ENCODE peak calls at places on chromosomes 4 and X, in nine cellular contexts. X is endothelial cell of umbilical vein; B is foreskin keratinocyte; L is lower lobe of right lung; F is CD8-positive, alpha-beta memory T cell; E is spleen; N is CD4-positive, alpha-beta memory T cell; Z is mucosa of descending colon; O is PC-9. S is an unnamed sample.

GRCh38 chr4:137621056-137621455 is 88.8 kb upstream of the PCDH18 start:
- DNase-seq in X (no peak), B (no peak), L (no peak), F (no peak), E (no peak), N (no peak), Z (no peak), O (no peak), S (no peak)

GRCh38 chr4:173591760-173592159 is 61.7 kb upstream of the HAND2 start:
- DNase-seq in X (no peak), B (no peak), L (no peak), F (no peak), E (no peak), N (no peak), Z (no peak), O (no peak), S (no peak)

GRCh38 chrX:80879916-80880315 is 70.2 kb upstream of the BRWD3 start:
- DNase-seq in X (no peak), B (no peak), L (no peak), F (no peak), E (no peak), N (no peak), Z (no peak), O (no peak), S (no peak)

GRCh38 chr4:5635826-5636196 is 72.5 kb downstream of the EVC2 start:
- DNase-seq in X (no peak), B (peak; percentile 82), L (no peak), F (no peak), E (no peak), N (no peak), Z (no peak), O (peak; percentile 62), S (no peak)

GRCh38 chrX:22325091-22325490 is 52.4 kb downstream of the CBLL2 start:
- DNase-seq in X (peak; percentile 49), B (no peak), L (no peak), F (no peak), E (no peak), N (no peak), Z (no peak), O (no peak), S (no peak)

GRCh38 chr4:33494150-33494549 is 2750.2 kb downstream of the ARAP2 start:
- DNase-seq in X (no peak), B (no peak), L (no peak), F (no peak), E (no peak), N (no peak), Z (no peak), O (no peak), S (no peak)

GRCh38 chrX:141133272-141133671 is 43.7 kb downstream of the LDOC1 start:
- DNase-seq in X (no peak), B (peak; percentile 62), L (no peak), F (no peak), E (no peak), N (no peak), Z (no peak), O (peak; percentile 86), S (no peak)

GRCh38 chr4:2685541-2685940 is 70.6 kb downstream of the TNIP2 start:
- DNase-seq in X (no peak), B (no peak), L (no peak), F (no peak), E (no peak), N (no peak), Z (no peak), O (no peak), S (no peak)

GRCh38 chrX:8879750-8880149 is 78.6 kb upstream of the FAM9A start:
- DNase-seq in X (peak; percentile 9), B (no peak), L (peak; percentile 24), F (peak; percentile 2), E (no peak), N (no peak), Z (no peak), O (no peak), S (no peak)

GRCh38 chr4:86319390-86319789 is 40.5 kb downstream of the MAPK10 start:
- DNase-seq in X (no peak), B (peak; percentile 38), L (no peak), F (no peak), E (no peak), N (no peak), Z (no peak), O (no peak), S (no peak)

GRCh38 chrX:10233173-10233572 is 76.4 kb downstream of the CLCN4 start:
- DNase-seq in X (no peak), B (no peak), L (no peak), F (no peak), E (no peak), N (no peak), Z (no peak), O (no peak), S (no peak)

GRCh38 chrX:86930419-86930818 is 587.2 kb upstream of the KLHL4 start:
- DNase-seq in X (no peak), B (no peak), L (no peak), F (no peak), E (no peak), N (no peak), Z (no peak), O (no peak), S (no peak)

GRCh38 chrX:24396930-24397277 is 36.5 kb downstream of the SUPT20HL1 start:
- DNase-seq in X (no peak), B (no peak), L (no peak), F (no peak), E (no peak), N (no peak), Z (no peak), O (no peak), S (no peak)

GRCh38 chr4:176660561-176660960 is 132.2 kb downstream of the VEGFC start:
- DNase-seq in X (no peak), B (no peak), L (no peak), F (no peak), E (no peak), N (no peak), Z (no peak), O (no peak), S (no peak)

GRCh38 chr4:76753814-76754213 is 144.1 kb downstream of the SOWAHB start:
- DNase-seq in X (peak; percentile 86), B (peak; percentile 46), L (no peak), F (no peak), E (no peak), N (no peak), Z (no peak), O (no peak), S (no peak)

GRCh38 chrX:20454117-20454516 is 187.4 kb upstream of the RPS6KA3 start:
- DNase-seq in X (no peak), B (no peak), L (no peak), F (no peak), E (no peak), N (no peak), Z (no peak), O (no peak), S (no peak)

GRCh38 chr4:176538217-176538925 is 218.6 kb downstream of the SPCS3 start:
- DNase-seq in X (peak; percentile 5), B (peak; percentile 88), L (no peak), F (no peak), E (no peak), N (no peak), Z (no peak), O (no peak), S (no peak)

GRCh38 chr4:154349829-154350228 is 141.8 kb downstream of the DCHS2 start:
- DNase-seq in X (no peak), B (no peak), L (no peak), F (no peak), E (no peak), N (no peak), Z (no peak), O (no peak), S (no peak)

GRCh38 chr4:25098964-25099843 is 61.0 kb downstream of the SEPSECS start:
- DNase-seq in X (peak; percentile 9), B (no peak), L (no peak), F (no peak), E (peak; percentile 28), N (no peak), Z (peak; percentile 65), O (no peak), S (no peak)

GRCh38 chr4:102503301-102503746 is 2.2 kb downstream of the NFKB1 start:
- DNase-seq in X (peak; percentile 16), B (no peak), L (no peak), F (no peak), E (no peak), N (peak; percentile 31), Z (no peak), O (no peak), S (no peak)

GRCh38 chr4:102503831-102504786 is 3.0 kb downstream of the NFKB1 start:
- DNase-seq in X (no peak), B (no peak), L (no peak), F (no peak), E (no peak), N (no peak), Z (no peak), O (no peak), S (no peak)

GRCh38 chr4:102504941-102505340 is 3.8 kb downstream of the NFKB1 start:
- DNase-seq in X (no peak), B (no peak), L (no peak), F (no peak), E (no peak), N (no peak), Z (no peak), O (no peak), S (no peak)

GRCh38 chr4:102506523-102506922 is 5.4 kb downstream of the NFKB1 start:
- DNase-seq in X (no peak), B (no peak), L (no peak), F (no peak), E (no peak), N (no peak), Z (no peak), O (no peak), S (no peak)

GRCh38 chr4:102505708-102506107 is 4.5 kb downstream of the NFKB1 start:
- DNase-seq in X (no peak), B (no peak), L (no peak), F (no peak), E (no peak), N (no peak), Z (no peak), O (no peak), S (no peak)
- H3K4me1 ChIP-seq in X (peaks cover 15% of the 10 kb centered on the region), B (peaks cover 19% of the 10 kb centered on the region), L (peaks cover 33% of the 10 kb centered on the region), F (peaks cover 49% of the 10 kb centered on the region), E (peaks cover 84% of the 10 kb centered on the region), N (peaks cover 71% of the 10 kb centered on the region), Z (peaks cover 20% of the 10 kb centered on the region), O (peaks cover 28% of the 10 kb centered on the region), S (peaks cover 67% of the 10 kb centered on the region)

GRCh38 chr4:168612435-168613139 is 115.7 kb downstream of the PALLD start:
- DNase-seq in X (peak; percentile 88), B (no peak), L (no peak), F (no peak), E (no peak), N (no peak), Z (no peak), O (peak; percentile 71), S (no peak)
- H3K4me1 ChIP-seq in X (peaks cover 24% of the 10 kb centered on the region), B (peaks cover 25% of the 10 kb centered on the region), L (no peaks in the 10 kb centered on the region), F (no peaks in the 10 kb centered on the region), E (no peaks in the 10 kb centered on the region), N (no peaks in the 10 kb centered on the region), Z (no peaks in the 10 kb centered on the region), O (peaks cover 14% of the 10 kb centered on the region), S (no peaks in the 10 kb centered on the region)

GRCh38 chr4:63693321-63693720 is 715.9 kb downstream of the TECRL start:
- DNase-seq in X (no peak), B (peak; percentile 8), L (no peak), F (no peak), E (no peak), N (no peak), Z (no peak), O (no peak), S (no peak)
- H3K4me1 ChIP-seq in X (no peaks in the 10 kb centered on the region), B (no peaks in the 10 kb centered on the region), L (no peaks in the 10 kb centered on the region), F (no peaks in the 10 kb centered on the region), E (no peaks in the 10 kb centered on the region), N (no peaks in the 10 kb centered on the region), Z (no peaks in the 10 kb centered on the region), O (no peaks in the 10 kb centered on the region), S (no peaks in the 10 kb centered on the region)

GRCh38 chr4:185793716-185794115 is 18.3 kb downstream of the SORBS2 start:
- DNase-seq in X (no peak), B (no peak), L (no peak), F (no peak), E (no peak), N (no peak), Z (no peak), O (no peak), S (no peak)
- H3K4me1 ChIP-seq in X (peaks cover 22% of the 10 kb centered on the region), B (peaks cover 9% of the 10 kb centered on the region), L (peaks cover 8% of the 10 kb centered on the region), F (no peaks in the 10 kb centered on the region), E (no peaks in the 10 kb centered on the region), N (no peaks in the 10 kb centered on the region), Z (no peaks in the 10 kb centered on the region), O (peaks cover 16% of the 10 kb centered on the region), S (no peaks in the 10 kb centered on the region)